ENCODE peak calls at places on chromosomes 13 and 19, in four cellular contexts. S is stimulated activated CD8-positive, alpha-beta memory T cell treated with anti-CD3 and anti-CD28 coated beads, Interleukin-4, amount 100 ng/mL, for 4 hours; P is ureter; Q is RPMI7951. D is an unnamed sample.

GRCh38 chr19:11418518-11419506 is at the start of gene RGL3:
- DNase-seq in S (no peak), P (no peak), Q (peak; percentile 46), D (no peak)

GRCh38 chr19:5951338-5951861 is 26.5 kb downstream of the RANBP3 start:
- DNase-seq in S (no peak), P (no peak), Q (no peak), D (no peak)

GRCh38 chr19:3879656-3880055 is 829 bp upstream of the ATCAY start:
- DNase-seq in S (no peak), P (no peak), Q (no peak), D (no peak)

GRCh38 chr19:18419699-18420460 is 682 bp downstream of the SSBP4 start:
- DNase-seq in S (no peak), P (peak; percentile 64), Q (no peak), D (no peak)

GRCh38 chr19:41641879-41642485 is 15.1 kb upstream of the CEACAM4 start:
- DNase-seq in S (peak; percentile 35), P (peak; percentile 66), Q (peak; percentile 49), D (peak; percentile 62)

GRCh38 chr13:28049880-28050871 is 50.2 kb downstream of the FLT3 start:
- DNase-seq in S (no peak), P (no peak), Q (no peak), D (no peak)

GRCh38 chr19:34673590-34673989 is 3.4 kb downstream of the SCGB2B2 start:
- DNase-seq in S (no peak), P (no peak), Q (no peak), D (no peak)

GRCh38 chr19:12733369-12733896 is 1.1 kb downstream of the TRIR start:
- DNase-seq in S (no peak), P (no peak), Q (peak; percentile 51), D (peak; percentile 51)

GRCh38 chr13:109541081-109541480 is 245.3 kb downstream of the IRS2 start:
- DNase-seq in S (no peak), P (no peak), Q (no peak), D (no peak)

GRCh38 chr19:8487137-8487851 is 15.1 kb downstream of the PRAM1 start:
- DNase-seq in S (peak; percentile 40), P (no peak), Q (no peak), D (no peak)

GRCh38 chr13:26919311-26919710 is 158.7 kb upstream of the GPR12 start:
- DNase-seq in S (no peak), P (no peak), Q (peak; percentile 59), D (peak; percentile 82)

GRCh38 chr19:6116749-6117430 is 6.6 kb upstream of the RFX2 start:
- DNase-seq in S (no peak), P (no peak), Q (no peak), D (no peak)

GRCh38 chr19:6066661-6067646 is 43.3 kb downstream of the RFX2 start:
- DNase-seq in S (no peak), P (peak; percentile 89), Q (peak; percentile 92), D (peak; percentile 89)

GRCh38 chr19:1651548-1652394 is 644 bp downstream of the TCF3 start:
- DNase-seq in S (peak; percentile 26), P (no peak), Q (peak; percentile 64), D (no peak)